ENCODE peak calls at places on chromosomes 1 and 21, in five cellular contexts. S, Q, U, Y and T are unnamed samples.

GRCh38 chr1:182032251-182032650 is 29.3 kb downstream of the ZNF648 start:
- DNase-seq in S (no peak), Q (no peak), U (no peak), Y (no peak), T (no peak)

GRCh38 chr1:234288946-234289345 is 84.3 kb upstream of the COA6 start:
- DNase-seq in S (no peak), Q (no peak), U (no peak), Y (no peak), T (no peak)

GRCh38 chr1:199295102-199295501 is 656.3 kb downstream of the PTPRC start:
- DNase-seq in S (no peak), Q (no peak), U (no peak), Y (no peak), T (no peak)

GRCh38 chr1:51488372-51489050 is 30.6 kb downstream of the EPS15 start:
- DNase-seq in S (peak; percentile 16), Q (no peak), U (no peak), Y (no peak), T (no peak)

GRCh38 chr1:36119451-36119850 is 5.6 kb downstream of the COL8A2 start:
- DNase-seq in S (no peak), Q (no peak), U (no peak), Y (no peak), T (no peak)

GRCh38 chr1:113363935-113364334 is 26.4 kb upstream of the MAGI3 start:
- DNase-seq in S (no peak), Q (no peak), U (no peak), Y (no peak), T (no peak)

GRCh38 chr1:25806418-25806817 is 6.4 kb downstream of the SELENON start:
- DNase-seq in S (peak; percentile 71), Q (no peak), U (no peak), Y (peak; percentile 69), T (peak; percentile 55)

GRCh38 chr1:194865367-194865766 is 1679.0 kb upstream of the B3GALT2 start:
- DNase-seq in S (peak; percentile 65), Q (no peak), U (no peak), Y (no peak), T (no peak)

GRCh38 chr1:109427171-109427467 is 871 bp upstream of the PSMA5 start:
- DNase-seq in S (no peak), Q (no peak), U (no peak), Y (no peak), T (no peak)

GRCh38 chr1:225762444-225762843 is 15.2 kb upstream of the SRP9 start:
- DNase-seq in S (peak; percentile 69), Q (no peak), U (no peak), Y (peak; percentile 12), T (peak; percentile 38)

GRCh38 chr1:241998950-241999495 is at the start of gene MAP1LC3C:
- DNase-seq in S (no peak), Q (no peak), U (no peak), Y (no peak), T (no peak)

GRCh38 chr1:176885756-176886155 is 278.8 kb downstream of the ASTN1 start:
- DNase-seq in S (no peak), Q (no peak), U (no peak), Y (no peak), T (no peak)

GRCh38 chr1:54782588-54782987 is 18.3 kb upstream of the PARS2 start:
- DNase-seq in S (no peak), Q (no peak), U (no peak), Y (no peak), T (no peak)

GRCh38 chr1:112702420-112703261 is 4.3 kb downstream of the RHOC start:
- DNase-seq in S (no peak), Q (no peak), U (peak; percentile 67), Y (no peak), T (peak; percentile 13)

GRCh38 chr1:91884459-91885290 is 1.3 kb downstream of the TGFBR3 start:
- DNase-seq in S (peak; percentile 24), Q (no peak), U (peak; percentile 75), Y (peak; percentile 43), T (peak; percentile 29)

GRCh38 chr1:91889717-91890459 is 3.9 kb upstream of the TGFBR3 start:
- DNase-seq in S (peak; percentile 33), Q (no peak), U (no peak), Y (no peak), T (peak; percentile 51)

GRCh38 chr1:91885331-91885715 is 628 bp downstream of the TGFBR3 start:
- DNase-seq in S (peak; percentile 12), Q (no peak), U (peak; percentile 73), Y (peak; percentile 67), T (peak; percentile 42)

GRCh38 chr1:91883470-91883869 is 2.5 kb downstream of the TGFBR3 start:
- DNase-seq in S (peak; percentile 62), Q (no peak), U (no peak), Y (no peak), T (no peak)

DNA sequence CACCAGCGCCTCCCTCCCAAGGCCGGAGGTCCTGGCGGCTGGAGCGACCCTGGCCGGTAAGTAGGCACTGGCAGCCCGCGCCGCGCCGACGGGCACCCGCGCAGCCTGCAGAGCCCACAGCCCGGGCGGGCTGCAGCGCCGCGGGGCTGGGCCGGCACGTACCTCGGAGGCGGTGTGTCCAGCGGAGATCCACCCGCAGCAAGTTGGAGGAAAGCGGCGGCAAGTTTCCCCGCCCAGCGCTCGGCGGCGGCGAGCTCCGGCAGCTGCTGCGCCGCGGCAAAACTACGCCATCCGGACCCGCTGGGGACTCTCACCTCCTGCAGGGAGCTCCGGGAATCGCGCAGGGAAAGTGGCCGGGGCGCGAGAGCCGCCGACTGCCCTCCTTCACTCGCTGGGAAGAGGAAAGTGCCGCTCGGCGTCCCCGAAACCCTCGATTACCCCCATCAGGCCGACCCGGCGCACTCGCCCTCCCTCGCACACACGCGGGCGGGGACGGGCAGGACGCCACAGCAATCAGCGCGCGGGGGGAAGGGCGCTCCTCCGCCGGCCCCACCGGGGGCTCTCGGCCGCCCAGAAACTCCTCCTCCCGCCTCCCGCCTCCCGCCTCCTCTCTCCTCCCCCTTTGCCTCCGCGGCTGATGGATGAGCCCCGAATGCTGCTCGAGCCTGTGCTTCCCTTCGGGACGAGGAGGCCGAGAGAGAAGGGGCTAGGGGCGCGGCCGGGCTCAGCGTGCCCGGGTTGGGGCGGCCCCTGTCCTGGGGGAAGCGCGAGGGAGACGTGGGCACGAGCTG is at the start of gene TGFBR3:
- DNase-seq in S (peak; percentile 90), Q (peak; percentile 82), U (peak; percentile 98), Y (peak; percentile 98), T (peak; percentile 97)
- TF ChIP-seq POLR2A in S (peak; percentile 73), Q (peak; percentile 51), U (peak; percentile 69), Y (peak; percentile 78), T (peak; percentile 97)

DNA sequence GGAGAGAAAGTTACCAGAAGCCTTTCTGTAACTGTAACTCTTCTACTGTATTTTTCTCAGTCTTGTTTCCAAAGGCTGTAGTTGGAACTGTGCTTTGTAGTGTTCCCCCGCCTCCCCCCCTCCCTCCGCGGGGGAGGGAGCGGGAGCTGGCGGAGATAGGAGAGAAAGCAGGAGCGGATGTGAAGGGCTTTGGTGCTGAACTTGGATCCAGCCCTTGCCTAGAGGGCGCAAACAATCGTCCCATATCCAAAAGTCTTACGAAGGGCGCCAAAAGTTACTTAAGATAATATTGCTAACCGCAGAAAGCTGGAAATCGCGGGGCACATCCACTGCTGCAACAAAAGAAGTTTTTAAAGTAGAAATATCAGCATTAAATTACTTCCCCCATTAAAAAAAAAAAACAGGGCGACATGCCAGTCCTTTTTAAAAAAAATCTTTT is 2.4 kb upstream of the NFIA start:
- DNase-seq in S (peak; percentile 67), Q (peak; percentile 62), U (peak; percentile 95), Y (peak; percentile 87), T (peak; percentile 90)
- H3K4me1 ChIP-seq in S (no peaks in the 10 kb centered on the region), Q (peaks cover 6% of the 10 kb centered on the region), U (no peaks in the 10 kb centered on the region), Y (peaks cover 9% of the 10 kb centered on the region), T (no peaks in the 10 kb centered on the region)

DNA sequence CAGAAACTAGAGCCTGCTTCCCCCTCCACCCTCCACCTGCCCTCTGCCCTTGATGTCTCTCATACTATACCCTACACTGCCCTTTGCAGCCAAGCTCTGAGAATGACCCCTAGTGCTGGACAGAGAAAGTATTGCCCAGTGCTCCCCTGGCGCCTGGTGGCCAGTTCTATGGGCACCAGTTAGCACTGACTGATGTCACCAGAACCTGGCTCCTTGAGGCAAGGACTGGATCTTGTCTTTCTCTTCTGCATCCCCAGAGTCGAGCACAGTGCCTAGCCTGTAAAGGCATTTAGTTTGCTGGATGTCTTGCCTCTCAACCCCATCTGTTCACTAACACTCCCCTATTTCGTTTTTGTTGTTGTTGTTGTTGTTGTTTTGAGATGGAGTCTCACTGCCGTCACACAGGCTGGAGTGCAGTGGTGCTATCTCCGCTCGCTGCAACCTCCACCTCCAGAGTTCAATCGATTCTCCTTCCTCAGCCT is 5.9 kb downstream of the PHLDA3 start:
- DNase-seq in S (no peak), Q (no peak), U (no peak), Y (no peak), T (no peak)
- TF ChIP-seq POLR2A in S (no peak), Q (no peak), U (no peak), Y (no peak), T (no peak)

GRCh38 chr21:41229527-41230248 is 61.7 kb downstream of the BACE2 start:
- DNase-seq in S (no peak), Q (no peak), U (no peak), Y (no peak), T (no peak)
- H3K4me1 ChIP-seq in S (no peaks in the 10 kb centered on the region), Q (no peaks in the 10 kb centered on the region), U (no peaks in the 10 kb centered on the region), Y (no peaks in the 10 kb centered on the region), T (no peaks in the 10 kb centered on the region)

DNA sequence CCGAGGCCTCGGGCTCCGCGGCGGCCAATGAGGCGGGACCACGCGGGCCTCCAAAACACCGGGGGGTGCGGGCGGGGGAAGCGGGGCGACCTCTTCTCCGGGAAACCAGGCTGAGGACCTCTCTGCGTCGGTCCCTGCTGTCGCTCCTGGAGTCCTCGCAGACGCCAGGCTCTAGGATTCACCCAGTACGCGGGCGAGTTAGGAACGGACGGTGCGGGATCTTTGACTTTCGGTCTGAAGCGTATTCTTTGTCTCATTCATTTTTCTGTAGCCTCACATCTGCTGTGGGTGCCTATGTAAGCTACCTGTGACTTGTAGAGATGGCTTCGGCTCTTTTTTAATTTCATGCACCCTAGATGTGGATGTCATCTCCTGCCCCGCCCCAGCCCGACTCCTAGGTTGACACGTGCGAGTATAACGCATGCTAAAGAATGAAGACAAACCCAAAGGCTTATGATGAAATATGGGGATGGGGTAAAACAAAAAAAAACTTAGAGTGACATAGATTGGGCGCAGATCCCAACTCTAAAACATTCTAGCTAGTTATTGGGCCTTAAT is 480 bp upstream of the ERO1B start:
- DNase-seq in S (no peak), Q (no peak), U (no peak), Y (no peak), T (no peak)
- TF ChIP-seq POLR2A in S (no peak), Q (no peak), U (no peak), Y (no peak), T (no peak)

GRCh38 chr1:77859248-77859647 is 29.2 kb upstream of the NEXN start:
- DNase-seq in S (no peak), Q (no peak), U (no peak), Y (no peak), T (no peak)

GRCh38 chr1:77857557-77857956 is 30.9 kb upstream of the NEXN start:
- DNase-seq in S (peak; percentile 57), Q (no peak), U (no peak), Y (no peak), T (no peak)

GRCh38 chr1:77858725-77859124 is 29.7 kb upstream of the NEXN start:
- DNase-seq in S (no peak), Q (no peak), U (no peak), Y (no peak), T (no peak)
- H3K4me1 ChIP-seq in S (peaks cover 2% of the 10 kb centered on the region), Q (no peaks in the 10 kb centered on the region), U (no peaks in the 10 kb centered on the region), Y (peaks cover 1% of the 10 kb centered on the region), T (no peaks in the 10 kb centered on the region)

GRCh38 chr1:6603424-6603850 is 768 bp upstream of the KLHL21 start:
- DNase-seq in S (peak; percentile 79), Q (no peak), U (peak; percentile 89), Y (peak; percentile 70), T (peak; percentile 71)
- TF ChIP-seq POLR2A in S (peak; percentile 80), Q (peak; percentile 47), U (no peak), Y (no peak), T (no peak)

GRCh38 chr1:20380175-20380574 is 89.5 kb downstream of the VWA5B1 start:
- DNase-seq in S (no peak), Q (no peak), U (peak; percentile 28), Y (no peak), T (no peak)
- H3K4me1 ChIP-seq in S (peaks cover 10% of the 10 kb centered on the region), Q (no peaks in the 10 kb centered on the region), U (no peaks in the 10 kb centered on the region), Y (no peaks in the 10 kb centered on the region), T (no peaks in the 10 kb centered on the region)